ENCODE peak calls at places on chromosome 6, in ten cellular contexts. S is neural crest cell; G is heart right ventricle; T is RKO; F is prostate gland; K is NCI-H748 treated with DMSO at 0.1 percent for 48 hours; R is H9; N is A549; E is CD8-positive, alpha-beta memory T cell; P is breast epithelium. M is an unnamed sample.

GRCh38 chr6:73121421-73121993 is 103.8 kb downstream of the KHDC1L start:
- DNase-seq in E (no peak), G (no peak), R (no peak), N (no peak), F (no peak), K (no peak), T (peak; percentile 43), P (no peak), S (no peak), M (no peak)

GRCh38 chr6:30570263-30570662 is 979 bp upstream of the ABCF1 start:
- DNase-seq in N (no peak), S (no peak), R (no peak), T (no peak), K (no peak), P (no peak), F (no peak), G (no peak), E (no peak), M (no peak)

GRCh38 chr6:142834853-142835252 is 110.1 kb downstream of the HIVEP2 start:
- DNase-seq in P (no peak), N (no peak), R (no peak), T (no peak), K (no peak), S (no peak), F (no peak), G (no peak), E (no peak), M (no peak)

GRCh38 chr6:54860739-54861138 is 14.2 kb downstream of the FAM83B start:
- DNase-seq in K (no peak), T (no peak), N (no peak), S (no peak), G (no peak), P (no peak), R (no peak), E (no peak), F (no peak), M (no peak)

GRCh38 chr6:113078791-113079190 is 731.7 kb downstream of the RFPL4B start:
- DNase-seq in F (no peak), P (no peak), R (no peak), G (no peak), N (no peak), T (no peak), K (no peak), S (no peak), E (no peak), M (no peak)

GRCh38 chr6:85744571-85744970 is 101.9 kb upstream of the SYNCRIP start:
- DNase-seq in F (no peak), E (no peak), T (no peak), P (no peak), N (no peak), S (no peak), K (no peak), G (no peak), R (no peak), M (no peak)

GRCh38 chr6:27668442-27669275 is 195.8 kb upstream of the ZNF184 start:
- DNase-seq in N (peak; percentile 76), E (no peak), R (peak; percentile 89), F (no peak), K (peak; percentile 86), T (peak; percentile 78), G (no peak), S (peak; percentile 54), P (no peak), M (peak; percentile 89)

GRCh38 chr6:88376197-88376596 is 210.1 kb upstream of the CNR1 start:
- DNase-seq in R (no peak), G (no peak), N (no peak), T (no peak), S (no peak), F (no peak), P (no peak), K (no peak), E (no peak), M (no peak)

GRCh38 chr6:106005954-106006353 is 80.2 kb upstream of the PRDM1 start:
- DNase-seq in G (no peak), T (no peak), S (no peak), N (no peak), F (no peak), R (no peak), K (no peak), P (no peak), E (no peak), M (no peak)

M was measured in WTC11.